ENCODE peak calls at places on chromosomes 2 and 18, in four cellular contexts. P is adrenal gland, B is prostate gland, H is Peyer's patch. T is an unnamed sample. For H3K36me3, the result is how much of the 10 kb centered on the place peaks cover.

GRCh38 chr2:25290811-25291510 is 50.8 kb downstream of the DNMT3A start:
- DNase-seq in P (peak), B (no peak), H (no peak), T (no peak)

GRCh38 chr2:65835106-65835505 is 402.7 kb upstream of the SPRED2 start:
- DNase-seq in B (no peak), P (no peak), H (no peak), T (no peak)

GRCh38 chr18:36249392-36249791 is 48.1 kb upstream of the FHOD3 start:
- DNase-seq in P (no peak), H (no peak), B (no peak), T (no peak)

GRCh38 chr2:71564361-71564760 is 111.0 kb downstream of the DYSF start:
- DNase-seq in P (no peak), B (no peak), H (no peak), T (no peak)

GRCh38 chr2:232838406-232838874 is 31.6 kb upstream of the SNORC start:
- DNase-seq in B (no peak), P (peak), H (peak), T (no peak)

GRCh38 chr2:74188018-74188601 is 9.4 kb upstream of the MOB1A start:
- DNase-seq in P (no peak), H (no peak), B (peak), T (no peak)

GRCh38 chr2:113842919-113843736 is 46.8 kb upstream of the ACTR3 start:
- DNase-seq in P (peak), B (no peak), H (no peak), T (no peak)

GRCh38 chr2:234203135-234203984 is 152.9 kb downstream of the SPP2 start:
- DNase-seq in P (peak), B (peak), H (no peak), T (peak)

GRCh38 chr18:11849845-11850747 is 1.1 kb upstream of the CHMP1B start:
- DNase-seq in H (peak), B (peak), P (peak), T (peak)

GRCh38 chr2:127407661-127408003 is 10.6 kb upstream of the PROC start:
- DNase-seq in P (no peak), B (no peak), H (no peak), T (no peak)
- H3K27ac ChIP-seq in P (peak), B (peak), H (peak), T (peak)

GRCh38 chr2:241099246-241099645 is 2.8 kb downstream of the MTERF4 start:
- DNase-seq in H (no peak), B (no peak), P (no peak), T (no peak)

GRCh38 chr2:241094172-241094571 is 7.9 kb downstream of the MTERF4 start:
- DNase-seq in B (no peak), P (no peak), H (no peak), T (no peak)

GRCh38 chr2:241095594-241096290 is 6.3 kb downstream of the MTERF4 start:
- DNase-seq in B (no peak), H (peak), P (no peak), T (no peak)

GRCh38 chr2:241094924-241095420 is 7.1 kb downstream of the MTERF4 start:
- DNase-seq in P (no peak), B (no peak), H (no peak), T (no peak)

DNA sequence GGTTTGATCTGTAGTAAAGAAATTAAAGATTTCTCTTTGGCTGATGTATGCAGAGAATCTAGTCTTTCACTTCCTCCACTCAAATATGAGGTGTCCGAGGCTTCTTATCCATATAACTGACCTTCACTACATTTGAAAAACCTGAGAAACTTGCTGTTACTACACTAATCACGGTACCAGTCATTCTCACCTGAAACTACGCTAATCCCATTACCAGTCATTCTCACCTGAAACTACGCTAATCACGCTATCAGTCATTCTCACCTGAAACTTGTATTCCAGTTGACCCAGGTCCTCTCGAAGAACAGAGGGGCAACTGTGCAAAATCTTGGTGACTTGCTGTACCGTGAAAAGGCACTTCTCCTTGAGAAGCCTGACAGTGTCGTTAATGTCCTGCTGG is 5.1 kb downstream of the MTERF4 start:
- DNase-seq in B (no peak), P (no peak), H (no peak), T (no peak)
- H3K36me3 ChIP-seq in B (under half), P (under half), H (under half), T (under half)

GRCh38 chr2:27681844-27682243 is 18.2 kb downstream of the SLC4A1AP start:
- DNase-seq in H (no peak), P (no peak), B (no peak), T (no peak)

GRCh38 chr2:27683390-27684071 is 19.8 kb downstream of the SLC4A1AP start:
- DNase-seq in H (peak), P (peak), B (peak), T (peak)

GRCh38 chr2:27685577-27685976 is 21.9 kb downstream of the SLC4A1AP start:
- DNase-seq in B (no peak), H (no peak), P (no peak), T (no peak)

GRCh38 chr2:27680571-27680970 is 16.9 kb downstream of the SLC4A1AP start:
- DNase-seq in P (no peak), B (no peak), H (no peak), T (no peak)
- H3K27ac ChIP-seq in P (no peak), B (no peak), H (no peak), T (no peak)

DNA sequence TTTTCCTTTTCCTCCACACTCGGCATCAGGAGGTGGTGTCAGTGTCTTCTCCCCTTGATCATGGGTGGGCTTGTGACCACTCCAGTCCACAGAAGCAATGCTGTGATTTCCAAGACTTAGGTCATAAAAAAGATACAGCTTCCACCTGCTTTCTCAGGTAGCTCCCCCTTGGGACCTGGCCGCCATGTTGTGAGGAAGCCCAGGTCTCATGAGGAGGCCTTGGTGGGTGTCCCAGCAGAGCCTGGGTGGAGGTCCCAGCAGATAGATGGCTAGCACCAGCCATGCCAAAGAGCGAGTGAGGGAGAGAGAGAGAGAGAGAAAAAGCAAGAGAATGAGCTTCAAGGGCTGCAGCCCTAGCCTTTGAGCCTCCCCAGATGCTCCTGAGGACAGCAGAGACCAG is 16.0 kb downstream of the SLC66A2 start:
- DNase-seq in B (no peak), P (no peak), H (no peak), T (no peak)
- H3K36me3 ChIP-seq in B (under half), P (under half), H (under half), T (under half)

GRCh38 chr2:43944915-43945314 is 50.9 kb downstream of the LRPPRC start:
- DNase-seq in B (no peak), P (no peak), H (no peak), T (no peak)
- H3K27ac ChIP-seq in B (no peak), P (no peak), H (no peak), T (no peak)

GRCh38 chr18:24447961-24448360 is 12.5 kb upstream of the HRH4 start:
- DNase-seq in H (no peak), B (no peak), P (no peak), T (no peak)
- H3K36me3 ChIP-seq in H (under half), B (under half), P (under half), T (half or more)

DNA sequence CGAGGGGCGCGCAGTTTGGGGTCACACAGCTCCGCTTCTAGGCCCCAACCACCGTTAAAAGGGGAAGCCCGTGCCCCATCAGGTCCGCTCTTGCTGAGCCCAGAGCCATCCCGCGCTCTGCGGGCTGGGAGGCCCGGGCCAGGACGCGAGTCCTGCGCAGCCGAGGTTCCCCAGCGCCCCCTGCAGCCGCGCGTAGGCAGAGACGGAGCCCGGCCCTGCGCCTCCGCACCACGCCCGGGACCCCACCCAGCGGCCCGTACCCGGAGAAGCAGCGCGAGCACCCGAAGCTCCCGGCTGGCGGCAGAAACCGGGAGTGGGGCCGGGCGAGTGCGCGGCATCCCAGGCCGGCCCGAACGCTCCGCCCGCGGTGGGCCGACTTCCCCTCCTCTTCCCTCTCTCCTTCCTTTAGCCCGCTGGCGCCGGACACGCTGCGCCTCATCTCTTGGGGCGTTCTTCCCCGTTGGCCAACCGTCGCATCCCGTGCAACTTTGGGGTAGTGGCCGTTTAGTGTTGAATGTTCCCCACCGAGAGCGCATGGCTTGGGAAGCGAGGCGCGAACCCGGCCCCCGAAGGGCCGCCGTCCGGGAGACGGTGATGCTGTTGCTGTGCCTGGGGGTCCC is at the start of gene ITGA4:
- DNase-seq in B (peak), P (peak), H (peak), T (peak)
- H3K27ac ChIP-seq in B (no peak), P (no peak), H (peak), T (peak)

DNA sequence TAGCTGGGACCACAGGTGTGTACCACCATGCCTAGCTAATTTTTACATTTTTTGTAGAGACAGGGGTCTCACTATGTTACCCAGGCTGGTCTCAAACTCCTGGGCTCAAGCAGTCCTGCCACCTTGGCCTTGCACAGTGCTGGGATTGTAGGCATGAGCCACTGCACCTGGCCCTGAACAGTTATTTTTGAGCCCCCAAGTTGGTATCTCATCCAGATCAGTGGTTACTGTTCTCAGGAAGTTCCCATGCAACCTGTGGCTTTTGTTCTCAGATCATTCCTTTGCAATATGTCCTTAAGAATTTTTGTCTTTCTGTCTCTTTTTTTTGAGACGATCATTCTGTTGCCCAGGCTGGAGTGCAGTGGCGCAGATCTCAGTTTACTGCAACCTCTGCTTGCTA is 7.7 kb upstream of the CCDC138 start:
- DNase-seq in B (no peak), P (no peak), H (no peak), T (no peak)
- H3K36me3 ChIP-seq in B (under half), P (under half), H (under half), T (under half)

DNA sequence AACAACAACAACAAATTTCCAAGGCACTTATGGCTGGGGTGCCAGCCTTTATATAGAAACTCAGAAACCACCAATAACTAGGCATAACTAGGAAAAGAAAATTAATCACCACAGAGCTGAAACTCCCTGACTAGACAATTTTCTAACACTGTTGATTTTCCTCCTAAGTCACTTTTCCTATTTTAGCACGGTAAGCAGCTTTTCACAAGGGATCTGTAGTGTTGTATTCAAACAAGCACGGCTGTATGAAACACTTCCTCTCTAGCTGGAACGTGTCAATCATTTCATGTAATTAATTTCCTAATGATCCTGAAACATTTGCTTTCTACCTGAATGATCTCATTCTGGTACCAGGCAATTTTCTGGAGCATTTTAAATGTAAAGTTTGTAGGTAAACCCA is 645.0 kb downstream of the IRS1 start:
- DNase-seq in P (no peak), H (no peak), B (no peak), T (no peak)
- H3K27ac ChIP-seq in P (no peak), H (no peak), B (no peak), T (no peak)

GRCh38 chr2:217825469-217826235 is 177.1 kb downstream of the TNS1 start:
- DNase-seq in B (no peak), P (no peak), H (no peak), T (no peak)
- H3K36me3 ChIP-seq in B (under half), P (under half), H (under half), T (half or more)